ENCODE peak calls at places on chromosomes 2 and 18, in four cellular contexts. O, Y, T and L are unnamed samples.
A peak's percentile ranks its signal among the peaks of the same experiment; 100 is the strongest.

GRCh38 chr2:15334650-15335326 is 226.3 kb downstream of the NBAS start:
- DNase-seq in O (no peak), Y (no peak), T (no peak), L (no peak)

GRCh38 chr2:11234309-11234708 is 79.0 kb downstream of the SLC66A3 start:
- DNase-seq in O (no peak), Y (no peak), T (no peak), L (no peak)

GRCh38 chr2:62956646-62957045 is 94.0 kb upstream of the OTX1 start:
- DNase-seq in O (no peak), Y (no peak), T (no peak), L (no peak)

GRCh38 chr18:48136051-48136543 is 205.6 kb upstream of the SMAD2 start:
- DNase-seq in O (no peak), Y (no peak), T (no peak), L (no peak)

GRCh38 chr18:47953471-47953931 is 23.0 kb upstream of the SMAD2 start:
- DNase-seq in O (no peak), Y (no peak), T (no peak), L (no peak)

GRCh38 chr2:195533771-195534642 is 123.0 kb upstream of the SLC39A10 start:
- DNase-seq in O (no peak), Y (no peak), T (no peak), L (peak; percentile 21)

GRCh38 chr2:69250981-69251380 is 136.0 kb downstream of the GFPT1 start:
- DNase-seq in O (no peak), Y (no peak), T (no peak), L (no peak)

GRCh38 chr2:88177556-88177955 is 7.4 kb downstream of the THNSL2 start:
- DNase-seq in O (no peak), Y (no peak), T (no peak), L (no peak)

GRCh38 chr2:134391751-134392160 is 137.9 kb downstream of the MGAT5 start:
- DNase-seq in O (no peak), Y (no peak), T (peak; percentile 57), L (no peak)

GRCh38 chr2:86001326-86001725 is 104.4 kb downstream of the POLR1A start:
- DNase-seq in O (no peak), Y (no peak), T (no peak), L (no peak)

GRCh38 chr2:1863861-1864260 is 119.5 kb upstream of the PXDN start:
- DNase-seq in O (no peak), Y (no peak), T (no peak), L (no peak)

GRCh38 chr2:26712486-26713465 is 20.3 kb downstream of the KCNK3 start:
- DNase-seq in O (no peak), Y (no peak), T (no peak), L (no peak)

GRCh38 chr2:109350526-109350925 is 221.5 kb downstream of the SH3RF3 start:
- DNase-seq in O (no peak), Y (no peak), T (no peak), L (no peak)

GRCh38 chr2:239179851-239180371 is 220.9 kb downstream of the HDAC4 start:
- DNase-seq in O (peak; percentile 4), Y (no peak), T (no peak), L (no peak)

GRCh38 chr2:148876589-148877402 is 1.8 kb downstream of the KIF5C start:
- DNase-seq in O (peak; percentile 68), Y (peak; percentile 65), T (no peak), L (no peak)

GRCh38 chr18:56565059-56565458 is 73.3 kb downstream of the TXNL1 start:
- DNase-seq in O (no peak), Y (no peak), T (no peak), L (no peak)

GRCh38 chr18:28766027-28766426 is 589.1 kb upstream of the CDH2 start:
- DNase-seq in O (no peak), Y (no peak), T (no peak), L (no peak)

GRCh38 chr2:194819367-194819766 is 837.7 kb upstream of the SLC39A10 start:
- DNase-seq in O (no peak), Y (no peak), T (no peak), L (no peak)

GRCh38 chr2:207746131-207746530 is 23.6 kb downstream of the FZD5 start:
- DNase-seq in O (peak; percentile 55), Y (peak; percentile 85), T (no peak), L (peak; percentile 76)

GRCh38 chr2:147181351-147182029 is 663.3 kb upstream of the ACVR2A start:
- DNase-seq in O (no peak), Y (no peak), T (peak; percentile 59), L (no peak)

GRCh38 chr18:56541340-56541739 is 97.1 kb downstream of the TXNL1 start:
- DNase-seq in O (no peak), Y (no peak), T (no peak), L (no peak)

GRCh38 chr18:3454365-3455089 is 4.6 kb downstream of the TGIF1 start:
- DNase-seq in O (peak; percentile 45), Y (peak; percentile 66), T (peak; percentile 19), L (peak; percentile 84)

GRCh38 chr2:50769416-50769815 is 262.5 kb downstream of the NRXN1 start:
- DNase-seq in O (peak; percentile 13), Y (no peak), T (no peak), L (no peak)

GRCh38 chr2:95728878-95729511 is 137.2 kb downstream of the TRIM43 start:
- DNase-seq in O (peak; percentile 63), Y (peak; percentile 76), T (peak; percentile 17), L (peak; percentile 58)

GRCh38 chr2:160209457-160209856 is 9.4 kb upstream of the ITGB6 start:
- DNase-seq in O (no peak), Y (no peak), T (peak; percentile 37), L (no peak)

GRCh38 chr2:181058378-181059269 is 78.2 kb downstream of the UBE2E3 start:
- DNase-seq in O (peak; percentile 17), Y (peak; percentile 60), T (peak; percentile 12), L (peak; percentile 55)

GRCh38 chr2:191206613-191207471 is 38.4 kb upstream of the MYO1B start:
- DNase-seq in O (no peak), Y (no peak), T (no peak), L (no peak)

GRCh38 chr18:48667276-48668254 is 128.7 kb downstream of the CTIF start:
- DNase-seq in O (peak; percentile 36), Y (peak; percentile 23), T (no peak), L (no peak)

GRCh38 chr2:76895469-76895868 is 626.7 kb downstream of the LRRTM4 start:
- DNase-seq in O (no peak), Y (peak; percentile 82), T (no peak), L (no peak)

GRCh38 chr2:185202416-185202815 is 536.2 kb upstream of the FSIP2 start:
- DNase-seq in O (no peak), Y (no peak), T (no peak), L (no peak)

GRCh38 chr2:83730258-83730657 is 728.8 kb downstream of the SUCLG1 start:
- DNase-seq in O (no peak), Y (no peak), T (no peak), L (no peak)

GRCh38 chr18:45521151-45521550 is 94.1 kb upstream of the SLC14A2 start:
- DNase-seq in O (no peak), Y (no peak), T (no peak), L (no peak)

GRCh38 chr18:45517181-45517741 is 98.0 kb upstream of the SLC14A2 start:
- DNase-seq in O (no peak), Y (no peak), T (no peak), L (no peak)

GRCh38 chr18:45519881-45520280 is 95.4 kb upstream of the SLC14A2 start:
- DNase-seq in O (no peak), Y (no peak), T (no peak), L (no peak)

GRCh38 chr18:45521777-45522176 is 93.5 kb upstream of the SLC14A2 start:
- DNase-seq in O (no peak), Y (no peak), T (no peak), L (no peak)

DNA sequence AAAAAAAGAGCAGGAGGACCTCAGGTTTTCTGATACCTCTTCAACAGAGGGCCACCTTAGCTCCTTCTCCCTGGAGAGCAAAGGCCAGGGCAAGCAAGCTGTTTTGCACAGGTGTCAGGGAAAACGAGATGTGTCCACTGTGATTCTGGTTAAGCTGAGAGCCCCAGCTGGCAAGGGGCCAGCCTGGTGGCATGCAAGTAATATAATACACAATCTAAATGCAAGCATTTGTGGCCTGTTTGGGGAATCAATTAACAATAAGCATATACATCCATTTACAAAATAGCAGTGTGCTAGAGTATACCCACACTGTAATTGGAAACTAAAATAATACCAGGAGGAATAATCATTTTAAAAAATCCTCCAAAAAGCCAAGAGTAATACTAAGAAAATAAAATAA is 96.5 kb upstream of the SLC14A2 start:
- DNase-seq in O (no peak), Y (no peak), T (no peak), L (no peak)
- TF ChIP-seq NR2C2 in O (no peak), Y (no peak), T (no peak), L (no peak)

GRCh38 chr18:33440011-33440383 is 524 bp downstream of the CCDC178 start:
- DNase-seq in O (peak; percentile 75), Y (no peak), T (no peak), L (peak; percentile 56)

GRCh38 chr18:33444699-33445098 is 4.2 kb upstream of the CCDC178 start:
- DNase-seq in O (no peak), Y (no peak), T (no peak), L (no peak)

GRCh38 chr18:33440384-33441043 is at the start of gene CCDC178:
- DNase-seq in O (peak; percentile 69), Y (no peak), T (no peak), L (peak; percentile 15)
- TF ChIP-seq NR2C2 in O (no peak), Y (no peak), T (no peak), L (no peak)

DNA sequence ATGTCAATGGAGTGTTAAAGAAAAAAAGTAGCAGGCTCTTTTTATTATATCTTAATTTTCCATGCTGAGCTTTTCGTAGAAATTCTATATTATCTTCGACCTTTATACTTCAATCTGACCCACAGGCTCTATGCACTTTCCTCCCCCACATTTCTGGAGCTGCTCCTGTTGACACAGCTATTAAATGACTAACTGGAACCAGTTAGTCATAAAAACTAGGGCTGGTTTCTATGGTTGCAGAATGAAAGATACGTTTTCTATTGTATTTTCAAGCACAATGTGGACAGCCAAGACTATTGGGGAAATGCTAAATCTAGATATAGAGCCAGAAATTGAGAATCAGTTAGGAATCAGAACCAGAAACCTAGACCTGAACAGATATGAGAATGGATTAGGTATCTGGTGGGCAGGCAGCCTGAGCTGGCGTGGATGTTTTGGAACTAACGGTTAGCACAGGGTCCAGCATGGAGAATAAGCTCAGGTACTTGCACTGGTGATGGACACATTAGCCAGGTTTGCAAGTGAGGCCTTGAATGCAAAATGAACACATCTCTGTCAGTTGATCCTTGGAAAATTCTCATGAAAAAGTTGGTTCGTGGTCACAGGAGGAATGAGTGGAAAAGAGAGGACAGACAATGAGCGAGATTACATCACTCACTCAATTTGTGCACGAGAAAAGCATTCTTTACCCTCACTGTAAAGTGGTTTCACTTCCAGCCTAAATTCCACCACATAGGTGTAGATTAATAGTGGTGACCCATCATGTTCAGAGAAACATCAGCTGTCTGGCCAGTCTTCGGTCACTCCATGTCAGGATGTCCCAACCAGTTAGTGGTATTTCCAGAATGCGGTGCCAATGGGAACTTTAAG is 144.6 kb upstream of the EPHA4 start:
- DNase-seq in O (no peak), Y (no peak), T (no peak), L (no peak)
- TF ChIP-seq NR2C2 in O (no peak), Y (no peak), T (no peak), L (no peak)

GRCh38 chr2:105836840-105837692 is 92.4 kb downstream of the NCK2 start:
- DNase-seq in O (no peak), Y (no peak), T (no peak), L (no peak)

GRCh38 chr2:105842555-105842954 is 97.8 kb downstream of the NCK2 start:
- DNase-seq in O (no peak), Y (no peak), T (no peak), L (peak; percentile 47)

GRCh38 chr2:105840933-105841332 is 96.2 kb downstream of the NCK2 start:
- DNase-seq in O (no peak), Y (no peak), T (no peak), L (no peak)

GRCh38 chr2:105841551-105841950 is 96.8 kb downstream of the NCK2 start:
- DNase-seq in O (no peak), Y (no peak), T (no peak), L (no peak)

GRCh38 chr2:105839793-105840192 is 95.1 kb downstream of the NCK2 start:
- DNase-seq in O (no peak), Y (no peak), T (no peak), L (no peak)
- TF ChIP-seq NR2C2 in O (no peak), Y (no peak), T (no peak), L (no peak)